ENCODE peak calls at places on chromosomes 11 and 22, in seven cellular contexts. G is adipocyte; U is right cardiac atrium; L is CD8-positive, alpha-beta memory T cell; O is H9; W is right atrium auricular region; R is CD4-positive, CD25-positive, alpha-beta regulatory T cell. X is an unnamed sample.
A peak's percentile ranks its signal among the peaks of the same experiment; 100 is the strongest.

GRCh38 chr22:20424937-20425587 is 12.6 kb downstream of the SCARF2 start:
- DNase-seq in R (no peak), L (no peak), G (no peak), O (peak; percentile 96), W (no peak), U (peak; percentile 82), X (no peak)

GRCh38 chr22:44659140-44659539 is 42.9 kb upstream of the PRR5 start:
- DNase-seq in W (no peak), G (peak; percentile 55), L (no peak), U (peak; percentile 66), R (no peak), O (peak; percentile 27), X (no peak)

GRCh38 chr11:103683581-103683980 is 352.9 kb upstream of the DDI1 start:
- DNase-seq in W (no peak), O (no peak), U (no peak), R (no peak), G (no peak), L (no peak), X (no peak)

GRCh38 chr11:108496643-108497256 is 1.4 kb downstream of the POGLUT3 start:
- DNase-seq in R (no peak), G (peak; percentile 52), O (no peak), U (no peak), W (no peak), L (no peak), X (no peak)

GRCh38 chr11:120056301-120057027 is 81.4 kb downstream of the TRIM29 start:
- DNase-seq in R (no peak), U (no peak), L (no peak), O (peak; percentile 29), W (peak; percentile 54), G (no peak), X (no peak)

GRCh38 chr11:69131644-69132300 is 24.0 kb upstream of the SMIM38 start:
- DNase-seq in G (peak; percentile 86), W (peak; percentile 70), O (peak; percentile 92), L (no peak), R (no peak), U (peak; percentile 86), X (peak; percentile 85)

GRCh38 chr11:20367313-20367948 is 3.9 kb downstream of the HTATIP2 start:
- DNase-seq in G (peak; percentile 92), O (no peak), L (no peak), U (peak; percentile 67), R (peak; percentile 25), W (peak; percentile 69), X (no peak)

GRCh38 chr11:128205796-128206195 is 381.6 kb downstream of the ETS1 start:
- DNase-seq in U (no peak), R (no peak), W (no peak), G (no peak), O (no peak), L (no peak), X (no peak)

GRCh38 chr11:8095831-8096522 is 15.0 kb downstream of the TUB start:
- DNase-seq in O (no peak), U (no peak), G (no peak), L (no peak), R (no peak), W (peak; percentile 13), X (no peak)

GRCh38 chr11:74735566-74735965 is 4.3 kb upstream of the CHRDL2 start:
- DNase-seq in W (no peak), U (no peak), L (peak; percentile 9), G (no peak), O (no peak), R (peak; percentile 24), X (no peak)

GRCh38 chr11:43681543-43681942 is 1.0 kb downstream of the HSD17B12 start:
- DNase-seq in W (no peak), G (no peak), R (no peak), O (no peak), L (no peak), U (no peak), X (no peak)

GRCh38 chr11:61613051-61613450 is 32.2 kb upstream of the SYT7 start:
- DNase-seq in O (no peak), G (no peak), R (no peak), L (no peak), U (no peak), W (no peak), X (no peak)

GRCh38 chr11:7651140-7651551 is 22.2 kb downstream of the CYB5R2 start:
- DNase-seq in R (no peak), L (no peak), W (no peak), O (no peak), U (no peak), G (no peak), X (no peak)

GRCh38 chr22:39663751-39664150 is 93.2 kb downstream of the CACNA1I start:
- DNase-seq in G (no peak), O (peak; percentile 60), U (no peak), L (no peak), W (no peak), R (no peak), X (no peak)

DNA sequence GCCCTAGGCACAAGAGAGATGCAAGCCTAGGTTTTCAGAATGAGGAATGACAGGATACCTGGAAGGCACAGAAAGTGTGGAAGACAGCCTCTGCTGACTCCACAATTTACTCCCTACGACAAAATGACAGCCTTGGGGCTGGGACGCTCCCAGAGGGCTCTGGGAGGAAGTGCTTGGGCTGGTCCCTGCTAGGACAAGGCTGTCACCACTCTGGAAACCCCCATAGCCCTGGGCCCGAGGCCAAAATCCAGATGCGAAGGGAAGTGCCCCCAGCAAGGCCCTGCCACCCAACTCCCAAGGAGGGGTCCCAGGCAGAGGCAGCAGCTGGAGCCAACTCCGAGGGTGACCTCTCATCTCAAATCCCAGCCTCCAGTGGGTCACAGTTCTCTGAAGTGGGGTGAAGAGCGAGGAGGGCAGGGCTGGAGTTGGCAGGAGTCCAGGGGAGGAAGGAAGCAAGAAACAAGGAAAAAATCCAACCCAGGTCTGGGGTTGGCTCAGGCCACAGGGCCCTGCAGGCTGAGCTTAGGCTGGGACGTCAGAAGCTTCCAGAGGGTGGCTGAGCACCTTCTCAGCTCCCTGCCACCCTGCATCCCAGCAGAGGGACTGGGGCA is 6.3 kb upstream of the CDC42EP2 start:
- DNase-seq in R (no peak), G (no peak), L (no peak), W (no peak), O (no peak), U (peak; percentile 74), X (peak; percentile 54)
- H3K4me1 ChIP-seq in R (no peaks in the 10 kb centered on the region), G (peaks cover 54% of the 10 kb centered on the region), L (no peaks in the 10 kb centered on the region), W (no peaks in the 10 kb centered on the region), O (no peaks in the 10 kb centered on the region), U (peaks cover 13% of the 10 kb centered on the region), X (peaks cover 29% of the 10 kb centered on the region)

GRCh38 chr22:32827061-32827602 is 25.6 kb downstream of the TIMP3 start:
- DNase-seq in U (no peak), R (no peak), W (no peak), L (no peak), O (no peak), G (no peak), X (no peak)
- H3K27me3 ChIP-seq in U (no peaks in the 10 kb centered on the region), R (no peaks in the 10 kb centered on the region), W (no peaks in the 10 kb centered on the region), L (no peaks in the 10 kb centered on the region), O (no peaks in the 10 kb centered on the region), G (no peaks in the 10 kb centered on the region), X (no peaks in the 10 kb centered on the region)

DNA sequence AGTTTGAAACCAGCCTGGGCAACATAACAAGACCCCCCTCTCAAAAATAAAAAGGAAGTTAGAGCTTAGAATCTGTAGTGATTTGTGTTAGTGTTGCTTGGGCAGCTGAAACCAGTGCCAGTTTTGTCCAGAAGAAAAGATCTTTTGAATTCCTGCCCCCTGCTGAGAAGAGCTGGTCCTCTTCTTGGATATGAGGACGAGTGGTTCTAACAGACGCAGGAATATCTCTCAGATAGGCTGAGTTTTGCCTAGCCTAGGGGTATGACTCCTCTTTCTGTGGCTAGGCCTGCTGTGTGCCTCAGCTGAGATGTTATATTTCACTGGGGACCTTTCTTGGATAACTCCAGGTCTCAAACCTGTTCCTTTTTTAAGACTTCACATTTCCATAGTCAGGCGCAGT is 102.8 kb downstream of the STIM1 start:
- DNase-seq in U (no peak), R (no peak), W (no peak), L (no peak), O (no peak), G (no peak), X (no peak)
- H3K4me1 ChIP-seq in U (peaks cover 4% of the 10 kb centered on the region), R (peaks cover 33% of the 10 kb centered on the region), W (no peaks in the 10 kb centered on the region), L (peaks cover 66% of the 10 kb centered on the region), O (no peaks in the 10 kb centered on the region), G (peaks cover 27% of the 10 kb centered on the region), X (no peaks in the 10 kb centered on the region)

GRCh38 chr22:28094831-28095230 is 175.8 kb upstream of the PITPNB start:
- DNase-seq in U (no peak), O (no peak), R (no peak), W (no peak), G (no peak), L (no peak), X (no peak)
- H3K27me3 ChIP-seq in U (no peaks in the 10 kb centered on the region), O (no peaks in the 10 kb centered on the region), R (no peaks in the 10 kb centered on the region), W (no peaks in the 10 kb centered on the region), G (no peaks in the 10 kb centered on the region), L (no peaks in the 10 kb centered on the region), X (no peaks in the 10 kb centered on the region)

GRCh38 chr11:114147389-114148382 is 88.2 kb downstream of the ZBTB16 start:
- DNase-seq in W (no peak), L (no peak), U (peak; percentile 78), O (no peak), R (no peak), G (peak; percentile 63), X (no peak)
- H3K4me1 ChIP-seq in W (no peaks in the 10 kb centered on the region), L (no peaks in the 10 kb centered on the region), U (peaks cover 51% of the 10 kb centered on the region), O (peaks cover 9% of the 10 kb centered on the region), R (no peaks in the 10 kb centered on the region), G (peaks cover 96% of the 10 kb centered on the region), X (peaks cover 34% of the 10 kb centered on the region)

GRCh38 chr22:50267591-50268390 is 2.4 kb downstream of the MAPK11 start:
- DNase-seq in U (peak; percentile 86), W (no peak), L (peak; percentile 20), O (peak; percentile 69), G (peak; percentile 76), R (peak; percentile 28), X (peak; percentile 63)

GRCh38 chr22:50268655-50269113 is 1.5 kb downstream of the MAPK11 start:
- DNase-seq in U (no peak), G (peak; percentile 10), R (no peak), W (no peak), O (no peak), L (no peak), X (no peak)

GRCh38 chr22:50269573-50270301 is 443 bp downstream of the MAPK11 start:
- DNase-seq in L (peak; percentile 13), U (peak; percentile 84), O (no peak), G (peak; percentile 76), R (no peak), W (no peak), X (no peak)

GRCh38 chr22:50264946-50265669 is 3.6 kb upstream of the MAPK12 start:
- DNase-seq in G (no peak), O (no peak), L (no peak), R (no peak), W (no peak), U (no peak), X (no peak)

DNA sequence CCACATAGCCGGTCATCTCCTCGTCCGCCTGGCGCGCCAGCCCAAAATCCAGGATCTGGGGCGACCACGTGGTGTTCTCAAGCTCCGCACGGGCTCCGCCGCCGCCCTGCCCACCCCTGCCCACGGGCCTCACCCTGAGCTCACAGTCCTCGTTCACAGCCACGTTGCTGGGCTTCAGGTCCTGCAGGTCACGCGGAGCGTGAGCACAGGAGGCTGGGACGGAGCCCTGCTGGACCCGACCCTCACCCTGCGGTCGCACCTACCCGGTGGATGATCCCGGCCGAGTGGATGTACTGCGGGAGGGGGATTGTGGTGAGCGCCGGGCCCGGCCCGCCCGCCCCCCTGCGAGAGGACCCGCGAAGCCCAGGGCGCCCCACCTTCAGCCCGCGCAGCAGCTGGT is 3.2 kb downstream of the MAPK11 start:
- DNase-seq in W (no peak), O (no peak), U (no peak), R (no peak), L (no peak), G (no peak), X (no peak)
- H3K27me3 ChIP-seq in W (no peaks in the 10 kb centered on the region), O (peaks cover 15% of the 10 kb centered on the region), U (no peaks in the 10 kb centered on the region), R (no peaks in the 10 kb centered on the region), L (peaks cover 13% of the 10 kb centered on the region), G (peaks cover 7% of the 10 kb centered on the region), X (no peaks in the 10 kb centered on the region)